ENCODE peak calls at places on chromosomes 16 and 17, in four cellular contexts. L is neural crest cell, X is progenitor cell of endocrine pancreas, F is adrenal gland. U is an unnamed sample.

GRCh38 chr16:31875112-31875803 is 1.7 kb downstream of the ZNF267 start:
- DNase-seq in L (no peak), X (no peak), F (no peak), U (no peak)

GRCh38 chr17:46991618-46992017 is 12.6 kb upstream of the RPRML start:
- DNase-seq in L (no peak), X (no peak), F (no peak), U (no peak)

GRCh38 chr17:82931696-82932060 is 91.9 kb upstream of the ZNF750 start:
- DNase-seq in L (no peak), X (no peak), F (peak), U (no peak)

GRCh38 chr17:50003916-50004315 is 8.9 kb upstream of the DLX3 start:
- DNase-seq in L (no peak), X (no peak), F (no peak), U (no peak)

GRCh38 chr16:68898026-68898425 is 54.7 kb downstream of the TANGO6 start:
- DNase-seq in L (no peak), X (no peak), F (no peak), U (no peak)

GRCh38 chr17:51857052-51857593 is 301.4 kb downstream of the CA10 start:
- DNase-seq in L (no peak), X (no peak), F (no peak), U (no peak)

GRCh38 chr16:85735225-85735722 is 15.6 kb downstream of the C16orf74 start:
- DNase-seq in L (no peak), X (no peak), F (no peak), U (peak)

GRCh38 chr17:76279742-76280287 is 14.7 kb downstream of the UBALD2 start:
- DNase-seq in L (no peak), X (no peak), F (no peak), U (no peak)

GRCh38 chr17:2059125-2059836 is 4.4 kb downstream of the HIC1 start:
- DNase-seq in L (no peak), X (no peak), F (no peak), U (no peak)

GRCh38 chr17:51441431-51441830 is 181.1 kb downstream of the UTP18 start:
- DNase-seq in L (no peak), X (no peak), F (no peak), U (no peak)

GRCh38 chr16:74264806-74265205 is 31.8 kb upstream of the PSMD7 start:
- DNase-seq in L (no peak), X (no peak), F (no peak), U (no peak)

GRCh38 chr17:35683588-35683987 is 47.9 kb upstream of the RASL10B start:
- DNase-seq in L (no peak), X (no peak), F (peak), U (no peak)

GRCh38 chr17:64183815-64184397 is 54.0 kb upstream of the ERN1 start:
- DNase-seq in L (no peak), X (no peak), F (no peak), U (no peak)

GRCh38 chr16:90026135-90026534 is 6.9 kb upstream of the DBNDD1 start:
- DNase-seq in L (no peak), X (no peak), F (no peak), U (no peak)

GRCh38 chr17:75109047-75109406 is 742 bp upstream of the ARMC7 start:
- DNase-seq in L (no peak), X (no peak), F (no peak), U (peak)

GRCh38 chr17:3896108-3897099 is 3.6 kb upstream of the CAMKK1 start:
- DNase-seq in L (no peak), X (no peak), F (peak), U (no peak)

GRCh38 chr17:205817-206216 is 24.4 kb upstream of the DOC2B start:
- DNase-seq in L (no peak), X (no peak), F (no peak), U (no peak)

GRCh38 chr16:53695070-53695469 is 8.6 kb downstream of the RPGRIP1L start:
- DNase-seq in L (no peak), X (no peak), F (no peak), U (no peak)

GRCh38 chr16:81676571-81677374 is 102.3 kb upstream of the PLCG2 start:
- DNase-seq in L (no peak), X (no peak), F (no peak), U (no peak)

GRCh38 chr16:54780266-54780665 is 150.4 kb upstream of the IRX5 start:
- DNase-seq in L (no peak), X (no peak), F (no peak), U (no peak)

GRCh38 chr17:59914274-59914854 is 21.4 kb downstream of the RPS6KB1 start:
- DNase-seq in L (no peak), X (no peak), F (no peak), U (peak)

DNA sequence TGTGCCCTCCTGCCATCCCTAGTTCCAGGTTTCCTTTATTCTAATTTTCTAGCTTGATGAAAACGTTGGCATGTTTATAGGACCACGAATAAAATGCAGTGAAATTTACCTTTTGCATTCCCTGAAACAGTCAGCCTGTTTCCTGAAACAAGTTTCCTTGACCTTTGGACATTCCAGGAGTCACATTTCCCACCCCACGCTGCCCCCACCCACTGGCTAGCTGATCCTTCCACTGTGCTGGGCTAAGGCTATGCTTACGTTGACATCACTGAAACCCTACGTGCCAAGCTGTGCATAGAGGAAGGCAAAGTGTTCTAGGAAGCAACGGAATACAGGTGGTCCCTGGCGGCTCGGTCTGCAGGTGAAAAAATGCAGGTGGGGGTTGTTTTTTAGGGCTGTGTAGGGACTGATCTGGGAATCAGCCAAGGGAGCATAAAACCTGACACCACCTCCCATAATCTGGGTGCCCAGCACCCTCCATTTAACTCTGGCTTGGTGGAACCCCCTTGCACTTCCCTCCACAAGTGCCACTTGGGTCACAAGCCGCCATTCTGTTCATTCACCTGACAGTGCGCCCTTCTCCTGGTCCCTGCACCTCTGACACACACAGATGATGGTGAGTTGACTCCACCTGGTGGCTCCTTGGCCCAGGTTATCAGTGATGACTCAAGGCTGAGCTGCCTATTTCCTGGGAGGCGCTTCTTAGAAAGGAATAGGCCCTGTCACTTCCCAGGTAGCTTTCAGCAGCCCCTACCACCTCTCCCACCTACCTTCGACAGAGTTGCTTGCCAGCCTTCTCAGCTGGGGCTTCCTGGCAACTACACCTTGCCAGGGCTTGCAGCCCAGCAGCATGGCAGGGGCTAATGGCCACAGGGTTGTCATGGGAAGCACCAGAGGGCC is 83.7 kb downstream of the N4BP1 start:
- DNase-seq in L (no peak), X (no peak), F (peak), U (peak)
- TF ChIP-seq CTCF in L (no peak), X (peak), F (no peak), U (peak)

DNA sequence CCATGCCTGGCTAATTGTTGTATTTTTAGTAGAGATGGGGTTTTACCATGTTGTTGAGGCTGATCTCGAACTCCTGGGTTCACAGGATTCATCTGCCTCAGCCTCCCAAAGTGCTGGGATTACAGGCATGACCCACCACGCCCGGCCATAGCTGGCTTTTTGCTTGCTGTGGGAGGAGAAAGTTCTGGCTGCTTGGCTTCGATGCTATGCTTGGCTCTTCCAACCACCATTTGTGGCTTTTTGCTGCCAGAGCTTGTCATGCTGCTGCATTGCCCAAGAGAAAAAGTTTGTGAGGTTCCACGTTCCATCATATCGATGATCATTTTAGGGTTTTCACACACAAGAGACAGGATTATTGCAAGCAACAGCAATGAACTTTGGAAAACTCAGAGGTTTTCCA is 16.2 kb downstream of the BMERB1 start:
- DNase-seq in L (no peak), X (no peak), F (no peak), U (no peak)
- TF ChIP-seq CTCF in L (no peak), X (no peak), F (no peak), U (no peak)

DNA sequence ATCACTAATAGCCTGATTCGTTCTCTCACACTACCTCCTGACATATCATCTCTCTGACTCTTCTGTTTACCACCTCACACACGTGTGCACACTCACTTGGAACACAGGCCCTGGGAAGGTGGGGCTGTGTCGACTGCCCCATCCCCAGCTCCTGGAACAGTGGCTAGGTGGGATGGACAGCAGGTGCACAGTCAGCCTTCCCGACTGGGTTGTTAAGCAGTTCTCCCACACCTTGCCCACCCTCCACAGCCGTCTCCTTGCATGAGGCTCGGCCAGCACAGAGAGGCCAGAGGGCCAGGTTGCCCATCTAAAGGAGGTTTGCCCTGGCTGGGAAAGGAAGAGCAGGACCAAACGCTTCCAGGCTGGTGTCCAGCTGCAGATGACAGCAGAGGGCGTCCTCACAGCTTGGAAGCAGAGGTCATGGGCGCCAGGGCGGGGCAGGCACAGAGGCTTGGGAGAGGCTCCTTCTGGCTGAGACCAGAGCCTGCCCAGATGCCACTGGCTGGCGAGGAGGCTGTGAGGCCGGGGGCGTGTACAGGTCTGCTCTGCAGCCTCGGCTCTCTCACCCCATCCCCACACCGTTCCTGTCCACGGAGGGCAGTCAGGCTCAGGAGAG is 92.8 kb downstream of the AMFR start:
- DNase-seq in L (peak), X (peak), F (peak), U (no peak)
- TF ChIP-seq CTCF in L (peak), X (peak), F (peak), U (peak)

DNA sequence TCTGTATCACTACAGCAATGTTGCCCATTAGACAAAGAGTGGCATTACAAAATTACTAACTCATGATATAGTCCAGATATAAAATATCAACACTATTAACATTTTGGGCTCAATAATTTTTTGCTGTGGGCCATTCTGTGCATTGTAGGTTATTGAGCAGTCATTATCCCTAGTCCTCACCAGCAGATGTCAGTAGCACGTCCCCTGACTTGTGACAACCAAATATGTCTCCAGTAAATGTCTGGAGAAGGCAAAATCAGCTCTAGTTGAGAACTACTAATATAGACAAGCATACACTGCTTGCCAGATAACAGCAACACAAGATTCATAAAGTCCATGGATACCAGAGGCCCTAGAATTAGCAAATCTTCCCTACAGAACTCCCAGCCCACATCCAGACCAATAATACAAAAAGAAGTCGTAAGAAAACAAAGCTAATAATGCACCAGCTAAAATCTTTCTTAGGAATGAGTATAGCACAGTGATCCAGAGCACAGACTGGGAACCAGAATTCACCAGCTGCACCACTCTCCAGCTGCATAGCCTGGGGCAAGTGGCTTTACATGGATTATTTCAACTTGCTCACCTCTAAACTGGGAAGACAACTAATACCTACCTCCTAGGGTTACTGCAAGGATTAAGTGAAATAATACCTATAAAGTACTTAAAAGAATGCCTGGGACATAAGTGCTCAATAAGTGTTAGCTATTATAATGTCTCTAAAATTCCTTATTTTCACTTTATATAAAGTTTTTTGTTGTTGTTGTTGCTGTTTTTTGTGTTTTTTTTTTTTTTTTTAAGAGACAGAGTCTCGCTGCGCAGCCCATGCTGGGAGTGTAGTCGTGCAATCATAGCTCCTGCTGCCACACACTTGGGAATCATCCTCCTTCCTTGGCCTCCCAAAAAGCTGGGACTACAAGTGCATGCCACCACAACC is 23.7 kb downstream of the HELZ start:
- DNase-seq in L (no peak), X (no peak), F (peak), U (peak)
- TF ChIP-seq CTCF in L (peak), X (peak), F (peak), U (peak)

U was measured in GM13977.